ENCODE peak calls at places on chromosomes 13 and 19, in seven cellular contexts. X, B, H, I, A, J and S are unnamed samples.

GRCh38 chr19:54209748-54210494 is 9.3 kb downstream of the RPS9 start:
- DNase-seq in J (no peak), A (peak), H (no peak), X (peak), B (peak), I (peak), S (no peak)

GRCh38 chr19:1126984-1127760 is 23.4 kb downstream of the GPX4 start:
- DNase-seq in B (no peak), A (no peak), J (no peak), H (no peak), X (no peak), I (no peak), S (no peak)

GRCh38 chr13:34416833-34417425 is 525.1 kb upstream of the NBEA start:
- DNase-seq in I (no peak), H (no peak), B (no peak), A (no peak), J (no peak), X (no peak), S (no peak)

GRCh38 chr13:48838193-48839000 is 137.3 kb upstream of the FNDC3A start:
- DNase-seq in H (no peak), A (no peak), I (no peak), J (no peak), B (no peak), X (no peak), S (no peak)

GRCh38 chr13:102212729-102213128 is 189.1 kb downstream of the FGF14 start:
- DNase-seq in I (no peak), A (no peak), H (no peak), X (no peak), J (no peak), B (no peak), S (no peak)

GRCh38 chr19:49861127-49861526 is 6.2 kb downstream of the PNKP start:
- DNase-seq in X (no peak), B (no peak), I (no peak), J (no peak), H (peak), A (no peak), S (peak)

GRCh38 chr19:10289167-10289835 is 451 bp upstream of the ICAM5 start:
- DNase-seq in B (peak), J (no peak), X (peak), A (peak), H (peak), I (peak), S (no peak)

GRCh38 chr13:42110410-42111155 is 62.1 kb downstream of the DGKH start:
- DNase-seq in J (peak), I (peak), X (peak), A (peak), H (no peak), B (peak), S (peak)

GRCh38 chr13:66774046-66774445 is 456.1 kb downstream of the PCDH9 start:
- DNase-seq in B (no peak), J (no peak), H (no peak), X (no peak), A (no peak), I (no peak), S (no peak)

GRCh38 chr13:109785141-109785891 is 1.1 kb downstream of the IRS2 start:
- DNase-seq in A (no peak), J (no peak), I (no peak), B (peak), H (peak), X (no peak), S (no peak)

GRCh38 chr13:114124921-114125320 is 7.5 kb downstream of the RASA3 start:
- DNase-seq in H (no peak), X (no peak), J (no peak), B (no peak), A (no peak), I (no peak), S (no peak)

GRCh38 chr13:101919541-101920306 is 467.2 kb downstream of the ITGBL1 start:
- DNase-seq in A (no peak), I (no peak), X (no peak), B (peak), J (no peak), H (peak), S (peak)

GRCh38 chr19:19463348-19464117 is 51.8 kb downstream of the TSSK6 start:
- DNase-seq in B (no peak), H (no peak), X (no peak), A (no peak), J (no peak), I (no peak), S (no peak)

GRCh38 chr13:42035905-42036521 is 12.4 kb upstream of the DGKH start:
- DNase-seq in I (no peak), H (no peak), J (no peak), X (no peak), A (no peak), B (no peak), S (no peak)

GRCh38 chr13:59437902-59438301 is 725.8 kb downstream of the DIAPH3 start:
- DNase-seq in I (no peak), J (no peak), B (no peak), X (no peak), H (no peak), A (no peak), S (peak)

GRCh38 chr19:16127080-16127479 is 15.4 kb downstream of the RAB8A start:
- DNase-seq in J (no peak), I (no peak), B (no peak), A (no peak), H (no peak), X (no peak), S (no peak)

GRCh38 chr13:106178816-106179215 is 356.6 kb downstream of the EFNB2 start:
- DNase-seq in X (no peak), A (no peak), J (no peak), I (no peak), H (no peak), B (no peak), S (no peak)

GRCh38 chr13:106177146-106177545 is 358.3 kb downstream of the EFNB2 start:
- DNase-seq in I (no peak), J (no peak), X (no peak), A (no peak), B (no peak), H (no peak), S (no peak)

GRCh38 chr13:106173346-106173745 is 362.1 kb downstream of the EFNB2 start:
- DNase-seq in J (no peak), B (no peak), H (no peak), X (no peak), A (no peak), I (no peak), S (no peak)

GRCh38 chr13:106173891-106174610 is 361.4 kb downstream of the EFNB2 start:
- DNase-seq in J (no peak), A (no peak), H (no peak), I (no peak), X (no peak), B (no peak), S (no peak)

DNA sequence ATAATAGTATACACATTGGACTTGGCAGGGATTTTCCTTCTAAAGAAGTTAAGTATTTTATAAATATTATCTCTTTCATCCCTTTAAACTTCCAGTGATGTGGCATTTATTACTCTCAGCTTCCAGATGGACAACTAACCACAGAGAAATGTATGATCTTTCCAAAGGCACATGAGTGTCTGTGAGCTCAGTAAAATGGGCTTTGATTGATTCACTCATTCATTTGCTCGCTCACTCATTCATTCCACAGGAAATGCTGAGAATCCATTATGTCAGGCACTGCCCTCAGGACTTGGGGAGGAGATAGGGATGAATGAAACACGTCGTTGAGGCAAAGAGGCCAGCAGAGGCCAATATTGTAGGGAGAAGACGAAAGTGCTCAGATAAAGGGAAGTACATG is 359.4 kb downstream of the EFNB2 start:
- DNase-seq in A (no peak), J (no peak), I (no peak), H (no peak), B (no peak), X (no peak), S (no peak)
- TF ChIP-seq JUND in A (no peak), J (no peak), I (no peak), H (no peak), B (peak), X (no peak), S (no peak)

DNA sequence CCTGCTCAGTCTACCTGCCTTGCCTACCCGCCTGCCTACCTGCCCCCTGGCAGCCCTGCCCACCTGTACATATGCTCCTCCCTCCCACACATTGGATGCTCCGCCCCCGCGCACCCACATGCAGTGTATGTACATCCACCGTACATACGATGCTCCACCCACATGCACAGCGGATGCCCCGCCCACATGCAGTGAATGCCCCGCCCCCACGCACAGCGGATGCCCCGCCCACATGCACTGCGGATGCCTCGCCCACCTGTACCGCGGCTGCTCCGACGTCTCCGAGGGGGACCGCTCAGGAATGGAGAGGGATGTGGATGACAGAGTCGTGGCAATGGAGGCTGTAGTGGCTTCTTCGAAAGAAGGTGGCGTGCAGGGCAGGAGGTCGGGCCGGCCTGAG is 16.4 kb upstream of the CACTIN start:
- DNase-seq in A (peak), J (no peak), B (peak), X (peak), H (peak), I (no peak), S (no peak)
- TF ChIP-seq JUND in A (no peak), J (no peak), B (no peak), X (no peak), H (no peak), I (no peak), S (no peak)

GRCh38 chr19:5298502-5298901 is 42.1 kb downstream of the PTPRS start:
- DNase-seq in A (no peak), B (no peak), H (no peak), J (no peak), I (no peak), X (no peak), S (peak)
- TF ChIP-seq JUND in A (no peak), B (no peak), H (no peak), J (no peak), I (no peak), X (no peak), S (no peak)

GRCh38 chr13:104823071-104823470 is 1712.4 kb downstream of the EFNB2 start:
- DNase-seq in A (no peak), X (no peak), H (no peak), B (no peak), I (no peak), J (no peak), S (no peak)
- TF ChIP-seq JUND in A (no peak), X (no peak), H (no peak), B (no peak), I (no peak), J (no peak), S (no peak)